ENCODE peak calls at places on chromosomes 3 and 15, in nine cellular contexts. T is HT1080; P is activated CD4-positive, alpha-beta memory T cell treated with anti-CD3 and anti-CD28 coated beads, Interleukin-2, amount 10 ng/mL, durations not matched to agents 7 days and 5 days; Q is mesothelial cell of epicardium; R is Caki2; W is EL; A is activated T-helper 2 cell treated with anti-CD3 and anti-CD28 coated beads, Interferon-gamma antibody, Interleukin-2, Interleukin-4, amounts not matched to agents 10 μg/mL and 5 μg/mL and 100 μg/mL, durations not matched to agents 14 hours and 24 hours and 36 hours; M is pancreas; V is activated T-helper 1 cell treated with Interleukin-2 at 50 U/mL for 16 hours. U is an unnamed sample.
A peak's percentile ranks its signal among the peaks of the same experiment; 100 is the strongest.

GRCh38 chr15:41465822-41466421 is 27.8 kb upstream of the ITPKA start:
- DNase-seq in A (no peak), W (peak; percentile 61), T (peak; percentile 61), P (peak; percentile 17), Q (no peak), M (no peak), R (peak; percentile 41), V (no peak), U (peak; percentile 69)

GRCh38 chr15:44319385-44319784 is 30.9 kb downstream of the GOLM2 start:
- DNase-seq in P (no peak), W (no peak), R (no peak), V (no peak), M (no peak), T (no peak), Q (no peak), A (no peak), U (no peak)

GRCh38 chr3:67349551-67350174 is 304.7 kb downstream of the SUCLG2 start:
- DNase-seq in Q (no peak), T (peak; percentile 85), W (peak; percentile 29), A (no peak), V (no peak), R (peak; percentile 47), M (no peak), P (no peak), U (no peak)

GRCh38 chr3:170997966-170998913 is 28.3 kb downstream of the SLC2A2 start:
- DNase-seq in R (no peak), Q (no peak), P (no peak), V (no peak), A (no peak), T (peak; percentile 26), M (no peak), W (peak; percentile 49), U (no peak)

GRCh38 chr3:45939341-45939771 is 3.9 kb upstream of the CXCR6 start:
- DNase-seq in Q (no peak), V (no peak), R (no peak), P (no peak), M (no peak), A (no peak), W (no peak), T (no peak), U (no peak)

GRCh38 chr15:78350058-78350457 is 9.9 kb downstream of the CRABP1 start:
- DNase-seq in M (no peak), V (no peak), P (no peak), A (no peak), W (no peak), T (no peak), R (no peak), Q (no peak), U (no peak)

GRCh38 chr3:163056874-163057497 is 1560.4 kb downstream of the OTOL1 start:
- DNase-seq in M (no peak), A (no peak), R (no peak), Q (peak; percentile 46), P (no peak), T (peak; percentile 45), W (peak; percentile 54), V (no peak), U (peak; percentile 58)

GRCh38 chr3:161854232-161854771 is 357.7 kb downstream of the OTOL1 start:
- DNase-seq in T (peak; percentile 100), Q (no peak), R (peak; percentile 98), W (peak; percentile 67), M (no peak), A (no peak), V (no peak), P (no peak), U (no peak)

GRCh38 chr15:37112171-37112570 is 11.8 kb upstream of the MEIS2 start:
- DNase-seq in R (no peak), Q (no peak), P (no peak), M (no peak), T (no peak), A (no peak), V (no peak), W (no peak), U (no peak)

GRCh38 chr3:63429905-63430304 is 151.8 kb downstream of the SYNPR start:
- DNase-seq in V (no peak), Q (no peak), T (no peak), M (no peak), A (no peak), W (no peak), P (no peak), R (no peak), U (no peak)

GRCh38 chr3:51106242-51106876 is 278.7 kb upstream of the MANF start:
- DNase-seq in T (no peak), Q (no peak), M (no peak), P (no peak), W (no peak), A (no peak), R (no peak), V (no peak), U (no peak)

GRCh38 chr15:61829514-61829889 is 230.7 kb downstream of the VPS13C start:
- DNase-seq in T (no peak), M (no peak), W (no peak), A (no peak), P (no peak), R (no peak), V (no peak), Q (no peak), U (no peak)

GRCh38 chr3:129596194-129597086 is 10.0 kb downstream of the PLXND1 start:
- DNase-seq in P (no peak), M (no peak), R (no peak), T (peak; percentile 75), Q (no peak), V (no peak), A (no peak), W (peak; percentile 89), U (peak; percentile 42)

GRCh38 chr3:69051796-69052566 is at the start of gene TMF1:
- DNase-seq in V (peak; percentile 93), T (peak; percentile 96), W (peak; percentile 99), R (peak; percentile 92), A (peak; percentile 97), P (peak; percentile 98), Q (peak; percentile 98), M (peak; percentile 98), U (peak; percentile 96)

GRCh38 chr15:100867476-100867875 is 12.2 kb upstream of the ALDH1A3 start:
- DNase-seq in Q (no peak), M (no peak), P (no peak), A (no peak), T (no peak), W (no peak), V (no peak), R (no peak), U (no peak)

GRCh38 chr3:42024578-42025387 is 62.9 kb upstream of the ULK4 start:
- DNase-seq in M (no peak), A (no peak), Q (peak; percentile 45), P (no peak), V (no peak), R (peak; percentile 52), W (no peak), T (no peak), U (no peak)

GRCh38 chr3:126369490-126369889 is 12.3 kb upstream of the KLF15 start:
- DNase-seq in T (no peak), R (no peak), W (no peak), Q (no peak), V (no peak), M (no peak), P (no peak), A (no peak), U (no peak)

GRCh38 chr3:151460774-151461450 is at the start of gene IGSF10:
- DNase-seq in Q (peak; percentile 42), V (no peak), A (no peak), P (no peak), W (no peak), M (peak; percentile 63), R (no peak), T (no peak), U (no peak)

GRCh38 chr3:182618085-182618732 is 175.1 kb upstream of the ATP11B start:
- DNase-seq in V (no peak), T (peak; percentile 53), A (no peak), Q (no peak), M (no peak), R (peak; percentile 22), P (no peak), W (peak; percentile 2), U (peak; percentile 14)

GRCh38 chr3:166829896-166830295 is 550.2 kb downstream of the ZBBX start:
- DNase-seq in W (no peak), T (no peak), P (no peak), M (no peak), V (no peak), Q (no peak), A (no peak), R (peak; percentile 69), U (no peak)

GRCh38 chr3:41579861-41580260 is 380.6 kb downstream of the CTNNB1 start:
- DNase-seq in W (no peak), T (no peak), Q (no peak), V (no peak), A (no peak), M (no peak), P (no peak), R (no peak), U (no peak)

GRCh38 chr3:58635371-58636285 is 30.9 kb downstream of the FAM3D start:
- DNase-seq in A (no peak), M (no peak), P (no peak), T (no peak), V (no peak), Q (no peak), W (no peak), R (no peak), U (no peak)

GRCh38 chr3:150447631-150448465 is 39.8 kb downstream of the TSC22D2 start:
- DNase-seq in R (peak; percentile 39), Q (no peak), T (peak; percentile 58), P (no peak), V (no peak), W (peak; percentile 57), M (no peak), A (no peak), U (no peak)

GRCh38 chr3:29240248-29240647 is 40.6 kb upstream of the RBMS3 start:
- DNase-seq in T (peak; percentile 90), V (no peak), P (no peak), Q (no peak), R (no peak), M (no peak), A (no peak), W (peak; percentile 80), U (no peak)

GRCh38 chr15:68187559-68187958 is 17.6 kb downstream of the CALML4 start:
- DNase-seq in W (peak; percentile 66), R (no peak), T (no peak), P (no peak), V (no peak), M (peak; percentile 57), Q (no peak), A (no peak), U (no peak)

GRCh38 chr3:57654214-57654613 is 38.7 kb downstream of the DENND6A start:
- DNase-seq in P (no peak), R (no peak), Q (no peak), A (no peak), M (no peak), T (no peak), W (no peak), V (no peak), U (no peak)

GRCh38 chr3:117480493-117480892 is 770.9 kb downstream of the TUSC7 start:
- DNase-seq in Q (no peak), V (no peak), P (no peak), M (no peak), W (no peak), R (no peak), A (no peak), T (no peak), U (no peak)

GRCh38 chr15:63348392-63348791 is 33.3 kb downstream of the CA12 start:
- DNase-seq in T (peak; percentile 90), V (no peak), M (peak; percentile 64), P (no peak), R (peak; percentile 67), Q (no peak), A (no peak), W (peak; percentile 70), U (no peak)

GRCh38 chr3:134896696-134897095 is 101.6 kb downstream of the EPHB1 start:
- DNase-seq in R (no peak), V (no peak), Q (no peak), W (no peak), M (no peak), A (no peak), T (no peak), P (no peak), U (no peak)

GRCh38 chr3:191424871-191425270 is 36.1 kb upstream of the PYDC2 start:
- DNase-seq in R (no peak), M (no peak), Q (no peak), W (no peak), P (no peak), V (no peak), T (no peak), A (no peak), U (peak; percentile 9)

GRCh38 chr3:51621091-51621892 is 49.8 kb upstream of the TEX264 start:
- DNase-seq in P (no peak), T (no peak), V (no peak), M (no peak), R (no peak), A (no peak), W (no peak), Q (no peak), U (no peak)

U was measured in K562.